ENCODE peak calls at places on chromosomes 2 and 18, in ten cellular contexts. D is stomach, E is GM20000, V is neural crest cell, T is PC-9, R is GM12864, N is colonic mucosa, M is cardiac muscle cell, O is thoracic aorta, S is body of pancreas. B is an unnamed sample.

GRCh38 chr2:235922851-235923250 is 245.3 kb downstream of the GBX2 start:
- DNase-seq in V (no peak), D (no peak), S (no peak), O (no peak), R (no peak), N (no peak), E (no peak), M (no peak), T (no peak), B (no peak)

GRCh38 chr2:231642631-231643493 is 50.2 kb downstream of the TEX44 start:
- DNase-seq in E (peak), M (peak), V (no peak), N (peak), O (peak), R (no peak), T (peak), S (peak), D (peak), B (peak)

GRCh38 chr2:191645032-191645431 is 32.9 kb upstream of the NABP1 start:
- DNase-seq in D (no peak), T (no peak), R (no peak), E (no peak), M (no peak), V (no peak), O (no peak), S (no peak), N (no peak), B (no peak)

GRCh38 chr2:221521261-221521845 is 50.8 kb downstream of the EPHA4 start:
- DNase-seq in R (no peak), O (no peak), T (no peak), N (no peak), D (no peak), V (no peak), M (no peak), S (no peak), E (no peak), B (no peak)

GRCh38 chr2:217918220-217919024 is 84.4 kb downstream of the TNS1 start:
- DNase-seq in R (no peak), M (no peak), V (no peak), O (no peak), D (no peak), S (peak), E (no peak), T (no peak), N (no peak), B (no peak)

GRCh38 chr2:85183481-85183880 is 50.3 kb downstream of the TCF7L1 start:
- DNase-seq in R (no peak), V (no peak), D (no peak), O (no peak), T (no peak), N (no peak), M (no peak), S (no peak), E (no peak), B (no peak)

GRCh38 chr2:241701405-241702154 is at the start of gene ING5:
- DNase-seq in N (peak), O (peak), R (peak), S (peak), V (peak), E (peak), M (peak), D (peak), T (peak), B (peak)

GRCh38 chr18:49168281-49168680 is 217.5 kb upstream of the SMAD7 start:
- DNase-seq in T (no peak), V (no peak), E (no peak), O (no peak), D (no peak), M (no peak), R (no peak), S (peak), N (no peak), B (no peak)

GRCh38 chr18:55546873-55547704 is 40.9 kb downstream of the TCF4 start:
- DNase-seq in N (peak), D (no peak), V (no peak), T (no peak), S (no peak), O (no peak), R (no peak), M (no peak), E (no peak), B (no peak)

GRCh38 chr2:36800381-36800780 is 103.9 kb downstream of the VIT start:
- DNase-seq in D (no peak), T (no peak), S (no peak), O (no peak), V (no peak), M (no peak), N (no peak), R (no peak), E (no peak), B (no peak)

GRCh38 chr2:33496150-33496549 is 19.7 kb downstream of the RASGRP3 start:
- DNase-seq in R (no peak), D (no peak), O (no peak), V (no peak), T (no peak), N (no peak), M (no peak), E (no peak), S (no peak), B (no peak)

GRCh38 chr18:13376841-13377351 is 158.3 kb downstream of the LDLRAD4 start:
- DNase-seq in M (no peak), S (no peak), E (peak), N (no peak), D (no peak), T (no peak), R (no peak), O (no peak), V (no peak), B (no peak)

GRCh38 chr2:46002507-46002883 is 294.7 kb upstream of the EPAS1 start:
- DNase-seq in T (no peak), R (no peak), V (no peak), D (no peak), M (no peak), E (no peak), O (no peak), N (no peak), S (no peak), B (no peak)

GRCh38 chr18:5207471-5207870 is 10.4 kb upstream of the AKAIN1 start:
- DNase-seq in M (no peak), O (no peak), N (no peak), S (no peak), T (no peak), D (no peak), E (no peak), R (no peak), V (no peak), B (no peak)

GRCh38 chr2:11682590-11682915 is 12.6 kb upstream of the NTSR2 start:
- DNase-seq in S (peak), N (no peak), V (no peak), D (peak), M (no peak), T (no peak), E (no peak), R (no peak), O (no peak), B (no peak)

GRCh38 chr2:177474904-177475474 is 82.4 kb downstream of the AGPS start:
- DNase-seq in V (no peak), R (no peak), S (no peak), E (no peak), M (no peak), T (no peak), N (no peak), D (no peak), O (no peak), B (no peak)

GRCh38 chr2:40004336-40004735 is 225.3 kb upstream of the THUMPD2 start:
- DNase-seq in R (no peak), M (no peak), E (no peak), S (no peak), N (no peak), T (no peak), O (no peak), D (no peak), V (no peak), B (no peak)

GRCh38 chr2:164568317-164568716 is 53.0 kb downstream of the GRB14 start:
- DNase-seq in O (no peak), D (no peak), M (no peak), S (no peak), R (no peak), T (no peak), N (no peak), V (no peak), E (no peak), B (no peak)

GRCh38 chr2:12607971-12608370 is 108.8 kb upstream of the TRIB2 start:
- DNase-seq in D (no peak), S (no peak), R (no peak), E (no peak), O (no peak), V (no peak), T (no peak), M (no peak), N (no peak), B (no peak)

GRCh38 chr2:72562451-72563153 is 263.2 kb downstream of the EXOC6B start:
- DNase-seq in M (peak), S (no peak), T (peak), R (no peak), E (no peak), O (no peak), D (no peak), V (no peak), N (no peak), B (no peak)

GRCh38 chr2:46029332-46029811 is 267.8 kb upstream of the EPAS1 start:
- DNase-seq in S (no peak), V (no peak), N (no peak), T (peak), M (no peak), E (no peak), O (no peak), D (no peak), R (no peak), B (no peak)

GRCh38 chr2:75157435-75157834 is 41.9 kb downstream of the TACR1 start:
- DNase-seq in O (no peak), D (no peak), R (no peak), M (no peak), S (no peak), T (peak), E (peak), N (no peak), V (no peak), B (no peak)
- TF ChIP-seq CTCF in O (no peak), D (no peak), R (no peak), M (peak), S (no peak), T (peak), E (no peak), N (no peak), V (no peak), B (no peak)

DNA sequence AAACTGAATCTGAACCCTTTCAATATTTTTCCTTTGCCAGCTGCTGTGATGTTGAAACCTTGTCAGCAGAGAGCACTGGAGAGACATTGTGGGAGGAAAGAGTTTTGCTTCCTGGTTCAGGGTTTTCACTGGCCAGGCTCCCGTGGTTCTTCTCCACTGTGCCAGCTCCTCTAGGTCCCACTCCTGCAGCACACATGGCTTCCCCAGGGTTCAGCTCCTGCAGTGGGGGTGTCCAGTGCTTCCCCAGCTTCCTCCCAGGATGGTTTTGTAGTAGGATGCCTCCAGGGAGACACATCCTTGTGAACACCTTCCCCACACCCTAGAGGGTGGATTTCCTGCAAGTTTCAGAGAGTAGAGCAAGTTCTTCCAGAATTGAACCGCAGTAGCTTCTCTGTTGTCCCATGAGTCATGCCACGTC is 24.0 kb upstream of the SULT1C3 start:
- DNase-seq in R (no peak), T (peak), D (peak), N (peak), V (no peak), S (peak), M (peak), O (no peak), E (peak), B (no peak)
- TF ChIP-seq CTCF in R (peak), T (no peak), D (peak), N (peak), V (no peak), S (no peak), M (peak), O (no peak), E (peak), B (peak)

GRCh38 chr2:173964565-173965371 is 405 bp downstream of the SP3 start:
- DNase-seq in R (no peak), E (peak), D (peak), T (peak), O (peak), M (peak), S (peak), V (peak), N (peak), B (peak)

GRCh38 chr2:173963817-173964564 is 1.2 kb downstream of the SP3 start:
- DNase-seq in R (peak), O (peak), S (peak), M (peak), N (peak), T (peak), D (peak), V (peak), E (peak), B (peak)

GRCh38 chr2:173963323-173963816 is 1.8 kb downstream of the SP3 start:
- DNase-seq in D (no peak), M (peak), S (no peak), R (peak), T (no peak), V (peak), E (peak), O (no peak), N (peak), B (no peak)

GRCh38 chr2:173966274-173967098 is 1.3 kb upstream of the SP3 start:
- DNase-seq in N (no peak), R (no peak), T (no peak), D (no peak), S (no peak), E (no peak), O (no peak), V (no peak), M (no peak), B (no peak)

GRCh38 chr2:173965372-173966025 is at the start of gene SP3:
- DNase-seq in M (peak), N (peak), R (peak), T (peak), S (peak), E (peak), O (peak), V (peak), D (peak), B (peak)
- TF ChIP-seq CTCF in M (no peak), N (no peak), R (no peak), T (no peak), S (no peak), E (no peak), O (no peak), V (no peak), D (no peak), B (no peak)

GRCh38 chr18:67515987-67516431 is 511 bp downstream of the DSEL start:
- DNase-seq in S (peak), T (peak), N (peak), D (peak), M (peak), O (peak), E (peak), V (peak), R (peak), B (no peak)
- TF ChIP-seq CTCF in S (peak), T (peak), N (peak), D (peak), M (peak), O (peak), E (peak), V (peak), R (peak), B (no peak)

GRCh38 chr2:162477011-162477410 is 133.1 kb downstream of the GCA start:
- DNase-seq in D (no peak), R (no peak), E (no peak), V (no peak), N (no peak), O (no peak), T (no peak), S (peak), M (no peak), B (no peak)
- TF ChIP-seq CTCF in D (no peak), R (no peak), E (no peak), V (no peak), N (no peak), O (no peak), T (no peak), S (no peak), M (no peak), B (no peak)

B was measured in esophagus squamous epithelium.